ENCODE peak calls at places on chromosomes 5 and 9, in eight cellular contexts. One of them, this sample, is unnamed.

GRCh38 chr5:180618830-180619562 is 27.7 kb upstream of the SCGB3A1 start:
- DNase-seq in lower lobe of right lung: no peak
- DNase-seq in heart left ventricle: no peak
- DNase-seq in heart right ventricle: no peak
- DNase-seq in HFF-Myc: no peak
- DNase-seq in foreskin fibroblast: peak
- DNase-seq in Peyer's patch: no peak
- DNase-seq in AG04450: no peak
- DNase-seq in this sample: no peak

GRCh38 chr5:65394078-65394477 is 87.6 kb downstream of the ADAMTS6 start:
- DNase-seq in lower lobe of right lung: no peak
- DNase-seq in heart left ventricle: no peak
- DNase-seq in heart right ventricle: peak
- DNase-seq in HFF-Myc: no peak
- DNase-seq in foreskin fibroblast: peak
- DNase-seq in Peyer's patch: no peak
- DNase-seq in AG04450: peak
- DNase-seq in this sample: peak

GRCh38 chr9:108874058-108874788 is 12.2 kb downstream of the ACTL7A start:
- DNase-seq in lower lobe of right lung: no peak
- DNase-seq in heart left ventricle: no peak
- DNase-seq in heart right ventricle: no peak
- DNase-seq in HFF-Myc: no peak
- DNase-seq in foreskin fibroblast: no peak
- DNase-seq in Peyer's patch: no peak
- DNase-seq in AG04450: no peak
- DNase-seq in this sample: no peak

GRCh38 chr5:96968074-96968473 is 32.2 kb downstream of the LNPEP start:
- DNase-seq in lower lobe of right lung: no peak
- DNase-seq in heart left ventricle: no peak
- DNase-seq in heart right ventricle: no peak
- DNase-seq in HFF-Myc: peak
- DNase-seq in foreskin fibroblast: peak
- DNase-seq in Peyer's patch: no peak
- DNase-seq in AG04450: no peak
- DNase-seq in this sample: no peak

GRCh38 chr9:34446468-34446891 is 11.9 kb downstream of the FAM219A start:
- DNase-seq in lower lobe of right lung: no peak
- DNase-seq in heart left ventricle: no peak
- DNase-seq in heart right ventricle: no peak
- DNase-seq in HFF-Myc: no peak
- DNase-seq in foreskin fibroblast: peak
- DNase-seq in Peyer's patch: no peak
- DNase-seq in AG04450: no peak
- DNase-seq in this sample: no peak

GRCh38 chr5:123371575-123372179 is 51.5 kb downstream of the CEP120 start:
- DNase-seq in lower lobe of right lung: peak
- DNase-seq in heart left ventricle: peak
- DNase-seq in heart right ventricle: peak
- DNase-seq in HFF-Myc: no peak
- DNase-seq in foreskin fibroblast: peak
- DNase-seq in Peyer's patch: peak
- DNase-seq in AG04450: no peak
- DNase-seq in this sample: no peak

GRCh38 chr9:33408087-33408486 is 5.7 kb upstream of the AQP7 start:
- DNase-seq in lower lobe of right lung: no peak
- DNase-seq in heart left ventricle: no peak
- DNase-seq in heart right ventricle: no peak
- DNase-seq in HFF-Myc: no peak
- DNase-seq in foreskin fibroblast: no peak
- DNase-seq in Peyer's patch: no peak
- DNase-seq in AG04450: no peak
- DNase-seq in this sample: no peak

GRCh38 chr9:90027296-90027790 is 422.5 kb downstream of the GADD45G start:
- DNase-seq in lower lobe of right lung: no peak
- DNase-seq in heart left ventricle: no peak
- DNase-seq in heart right ventricle: no peak
- DNase-seq in HFF-Myc: no peak
- DNase-seq in foreskin fibroblast: no peak
- DNase-seq in Peyer's patch: no peak
- DNase-seq in AG04450: no peak
- DNase-seq in this sample: no peak

GRCh38 chr9:22395585-22396205 is 50.9 kb upstream of the DMRTA1 start:
- DNase-seq in lower lobe of right lung: no peak
- DNase-seq in heart left ventricle: no peak
- DNase-seq in heart right ventricle: no peak
- DNase-seq in HFF-Myc: no peak
- DNase-seq in foreskin fibroblast: no peak
- DNase-seq in Peyer's patch: no peak
- DNase-seq in AG04450: no peak
- DNase-seq in this sample: no peak

GRCh38 chr9:111949919-111950318 is 53.3 kb downstream of the UGCG start:
- DNase-seq in lower lobe of right lung: no peak
- DNase-seq in heart left ventricle: no peak
- DNase-seq in heart right ventricle: no peak
- DNase-seq in HFF-Myc: no peak
- DNase-seq in foreskin fibroblast: peak
- DNase-seq in Peyer's patch: no peak
- DNase-seq in AG04450: no peak
- DNase-seq in this sample: no peak

GRCh38 chr5:17327048-17327447 is 109.6 kb downstream of the BASP1 start:
- DNase-seq in lower lobe of right lung: no peak
- DNase-seq in heart left ventricle: no peak
- DNase-seq in heart right ventricle: no peak
- DNase-seq in HFF-Myc: no peak
- DNase-seq in foreskin fibroblast: no peak
- DNase-seq in Peyer's patch: no peak
- DNase-seq in AG04450: no peak
- DNase-seq in this sample: no peak

GRCh38 chr9:122001491-122002201 is 91.5 kb downstream of the TTLL11 start:
- DNase-seq in lower lobe of right lung: no peak
- DNase-seq in heart left ventricle: peak
- DNase-seq in heart right ventricle: peak
- DNase-seq in HFF-Myc: no peak
- DNase-seq in foreskin fibroblast: peak
- DNase-seq in Peyer's patch: no peak
- DNase-seq in AG04450: no peak
- DNase-seq in this sample: no peak

GRCh38 chr5:172878585-172879433 is 44.8 kb downstream of the ERGIC1 start:
- DNase-seq in lower lobe of right lung: no peak
- DNase-seq in heart left ventricle: no peak
- DNase-seq in heart right ventricle: no peak
- DNase-seq in HFF-Myc: no peak
- DNase-seq in foreskin fibroblast: peak
- DNase-seq in Peyer's patch: no peak
- DNase-seq in AG04450: no peak
- DNase-seq in this sample: no peak

DNA sequence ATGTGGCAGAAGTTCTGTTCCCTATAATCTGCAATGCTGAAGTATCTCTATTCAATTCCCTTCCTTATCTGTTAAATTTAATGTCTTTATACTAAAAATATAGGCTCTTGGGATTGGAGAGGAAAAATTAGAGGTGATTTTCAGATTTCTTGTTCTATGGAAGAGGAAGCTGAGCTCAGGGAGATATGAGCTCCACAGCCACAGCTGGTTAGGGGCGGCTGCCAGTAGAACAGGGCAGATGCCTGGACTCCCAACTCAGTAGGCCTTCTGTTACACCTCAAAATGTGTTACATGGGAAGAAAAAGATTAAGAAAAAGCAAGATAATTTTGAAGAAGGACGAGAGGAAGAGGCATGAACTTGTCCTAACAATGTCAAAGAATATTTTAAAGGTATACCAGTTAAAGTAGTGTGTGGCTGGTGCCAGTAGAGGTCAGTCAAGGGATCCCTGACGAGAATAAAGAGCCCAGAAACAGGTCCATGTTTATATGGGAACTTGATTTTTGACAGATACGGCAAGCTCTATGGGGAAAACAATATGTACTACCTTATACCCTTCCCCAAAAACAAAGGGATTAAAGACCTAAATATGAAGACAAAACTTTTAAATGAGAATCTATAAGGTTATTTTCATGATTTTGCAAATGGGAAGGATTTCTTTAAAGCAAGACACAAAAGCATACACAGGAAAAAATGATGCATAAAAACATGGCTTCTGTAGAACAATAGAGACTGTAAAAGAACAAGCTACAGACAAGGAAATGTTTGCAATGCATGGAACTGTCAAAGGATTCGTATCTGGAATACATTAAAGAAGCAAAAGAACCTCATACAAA is 28.7 kb downstream of the DNAJC21 start:
- DNase-seq in lower lobe of right lung: no peak
- DNase-seq in heart left ventricle: no peak
- DNase-seq in heart right ventricle: no peak
- DNase-seq in HFF-Myc: no peak
- DNase-seq in foreskin fibroblast: peak
- DNase-seq in Peyer's patch: no peak
- DNase-seq in AG04450: no peak
- DNase-seq in this sample: no peak
- H3K4me3 ChIP-seq in lower lobe of right lung: no peak
- H3K4me3 ChIP-seq in heart left ventricle: no peak
- H3K4me3 ChIP-seq in heart right ventricle: no peak
- H3K4me3 ChIP-seq in HFF-Myc: no peak
- H3K4me3 ChIP-seq in foreskin fibroblast: no peak
- H3K4me3 ChIP-seq in Peyer's patch: no peak
- H3K4me3 ChIP-seq in AG04450: no peak
- H3K4me3 ChIP-seq in this sample: no peak

DNA sequence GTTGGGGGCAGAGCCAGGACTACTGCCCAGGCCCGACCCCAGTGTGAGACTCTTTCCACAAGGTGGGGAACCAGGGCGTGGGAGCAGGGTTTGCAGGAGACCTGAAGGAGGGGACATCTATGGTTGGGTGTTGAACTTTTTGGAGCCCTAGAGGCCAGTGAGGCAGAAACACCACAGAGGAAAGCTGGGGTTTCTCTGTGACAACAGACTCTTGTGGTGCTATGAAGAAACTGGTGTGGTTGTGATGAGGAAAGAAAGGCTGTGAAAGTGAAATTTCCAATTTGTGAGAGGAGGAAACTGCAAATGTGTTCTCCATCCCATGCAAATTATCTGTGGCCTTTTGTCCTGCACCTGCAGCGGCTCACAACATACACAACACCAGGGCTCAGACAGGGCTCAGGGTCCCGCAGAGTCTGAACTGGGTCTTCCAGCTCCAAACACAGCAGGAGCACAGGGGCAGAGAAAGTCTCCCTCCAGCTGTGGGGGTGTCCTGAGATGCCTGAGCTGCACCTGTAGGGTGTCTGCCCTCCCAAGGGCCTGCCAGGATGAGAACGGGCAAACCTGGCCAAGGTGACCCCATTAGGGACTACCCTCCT is 51.4 kb upstream of the GRHPR start:
- DNase-seq in lower lobe of right lung: no peak
- DNase-seq in heart left ventricle: no peak
- DNase-seq in heart right ventricle: no peak
- DNase-seq in HFF-Myc: no peak
- DNase-seq in foreskin fibroblast: no peak
- DNase-seq in Peyer's patch: no peak
- DNase-seq in AG04450: no peak
- DNase-seq in this sample: no peak
- H3K4me3 ChIP-seq in lower lobe of right lung: no peak
- H3K4me3 ChIP-seq in heart left ventricle: no peak
- H3K4me3 ChIP-seq in heart right ventricle: no peak
- H3K4me3 ChIP-seq in HFF-Myc: no peak
- H3K4me3 ChIP-seq in foreskin fibroblast: no peak
- H3K4me3 ChIP-seq in Peyer's patch: no peak
- H3K4me3 ChIP-seq in AG04450: no peak
- H3K4me3 ChIP-seq in this sample: no peak

GRCh38 chr5:98568336-98568735 is 205.1 kb upstream of the RGMB start:
- DNase-seq in lower lobe of right lung: no peak
- DNase-seq in heart left ventricle: no peak
- DNase-seq in heart right ventricle: no peak
- DNase-seq in HFF-Myc: no peak
- DNase-seq in foreskin fibroblast: peak
- DNase-seq in Peyer's patch: no peak
- DNase-seq in AG04450: no peak
- DNase-seq in this sample: no peak

GRCh38 chr5:98564836-98565235 is 208.6 kb upstream of the RGMB start:
- DNase-seq in lower lobe of right lung: no peak
- DNase-seq in heart left ventricle: no peak
- DNase-seq in heart right ventricle: no peak
- DNase-seq in HFF-Myc: no peak
- DNase-seq in foreskin fibroblast: peak
- DNase-seq in Peyer's patch: no peak
- DNase-seq in AG04450: no peak
- DNase-seq in this sample: no peak

GRCh38 chr5:98569288-98569687 is 204.2 kb upstream of the RGMB start:
- DNase-seq in lower lobe of right lung: no peak
- DNase-seq in heart left ventricle: no peak
- DNase-seq in heart right ventricle: no peak
- DNase-seq in HFF-Myc: no peak
- DNase-seq in foreskin fibroblast: no peak
- DNase-seq in Peyer's patch: no peak
- DNase-seq in AG04450: no peak
- DNase-seq in this sample: no peak

GRCh38 chr5:98570010-98570409 is 203.5 kb upstream of the RGMB start:
- DNase-seq in lower lobe of right lung: no peak
- DNase-seq in heart left ventricle: no peak
- DNase-seq in heart right ventricle: no peak
- DNase-seq in HFF-Myc: no peak
- DNase-seq in foreskin fibroblast: peak
- DNase-seq in Peyer's patch: no peak
- DNase-seq in AG04450: no peak
- DNase-seq in this sample: peak

GRCh38 chr5:98563885-98564653 is 209.4 kb upstream of the RGMB start:
- DNase-seq in lower lobe of right lung: no peak
- DNase-seq in heart left ventricle: no peak
- DNase-seq in heart right ventricle: no peak
- DNase-seq in HFF-Myc: no peak
- DNase-seq in foreskin fibroblast: peak
- DNase-seq in Peyer's patch: no peak
- DNase-seq in AG04450: no peak
- DNase-seq in this sample: no peak
- H3K4me3 ChIP-seq in lower lobe of right lung: no peak
- H3K4me3 ChIP-seq in heart left ventricle: no peak
- H3K4me3 ChIP-seq in heart right ventricle: no peak
- H3K4me3 ChIP-seq in HFF-Myc: no peak
- H3K4me3 ChIP-seq in foreskin fibroblast: no peak
- H3K4me3 ChIP-seq in Peyer's patch: no peak
- H3K4me3 ChIP-seq in AG04450: no peak
- H3K4me3 ChIP-seq in this sample: no peak

DNA sequence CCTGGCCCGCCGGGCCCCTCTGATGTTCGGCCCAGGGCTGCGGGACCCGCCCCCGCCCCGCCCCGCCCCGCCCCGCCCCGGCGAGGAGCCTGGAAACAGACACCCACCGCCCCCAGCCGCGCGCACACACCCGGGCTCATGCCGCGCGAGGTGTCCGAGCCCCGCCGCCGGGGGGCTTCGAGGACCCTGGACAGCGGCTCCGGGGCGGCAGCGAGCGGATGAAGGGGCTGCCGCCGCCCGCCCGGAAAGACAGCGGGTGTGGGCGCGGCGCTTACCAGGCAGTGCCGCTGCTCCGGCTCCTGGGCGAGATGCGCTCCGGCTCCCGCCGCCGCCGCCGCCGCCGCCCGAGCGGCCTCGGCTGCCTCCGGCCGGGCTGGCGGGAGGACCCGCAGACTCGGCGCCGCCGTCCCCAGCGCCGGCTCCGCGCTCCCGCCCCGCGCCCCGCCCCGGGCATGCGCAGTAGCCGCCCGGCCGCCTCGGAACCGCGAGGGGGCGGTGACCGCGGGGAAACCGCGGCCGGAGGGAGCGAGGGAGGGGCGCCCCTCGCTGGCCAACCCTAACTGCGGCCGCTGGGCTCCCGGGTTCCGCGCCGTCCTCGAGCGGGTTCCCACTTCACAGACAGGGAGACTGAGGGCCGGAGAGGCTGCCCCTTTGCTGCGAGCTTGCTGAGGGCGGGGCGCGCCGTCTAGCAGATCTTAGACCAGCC is at the start of gene GPRIN1:
- DNase-seq in lower lobe of right lung: peak
- DNase-seq in heart left ventricle: peak
- DNase-seq in heart right ventricle: peak
- DNase-seq in HFF-Myc: no peak
- DNase-seq in foreskin fibroblast: peak
- DNase-seq in Peyer's patch: peak
- DNase-seq in AG04450: no peak
- DNase-seq in this sample: no peak
- H3K4me3 ChIP-seq in lower lobe of right lung: peak
- H3K4me3 ChIP-seq in heart left ventricle: peak
- H3K4me3 ChIP-seq in heart right ventricle: peak
- H3K4me3 ChIP-seq in HFF-Myc: peak
- H3K4me3 ChIP-seq in foreskin fibroblast: peak
- H3K4me3 ChIP-seq in Peyer's patch: peak
- H3K4me3 ChIP-seq in AG04450: peak
- H3K4me3 ChIP-seq in this sample: peak